ENCODE peak calls at places on chromosomes 11 and 22, in six cellular contexts. One of them, this sample, is unnamed.

GRCh38 chr22:30858976-30859713 is 109.4 kb downstream of the MORC2 start:
- DNase-seq in HFF-Myc: no peak
- DNase-seq in aorta: no peak
- DNase-seq in mammary epithelial cell: no peak
- DNase-seq in GM23248: no peak
- DNase-seq in ovary: no peak
- DNase-seq in this sample: no peak

GRCh38 chr11:12017243-12017678 is 8.8 kb upstream of the DKK3 start:
- DNase-seq in mammary epithelial cell: peak
- DNase-seq in aorta: no peak
- DNase-seq in HFF-Myc: no peak
- DNase-seq in ovary: no peak
- DNase-seq in GM23248: peak
- DNase-seq in this sample: peak

GRCh38 chr22:17154971-17155370 is 4.1 kb downstream of the HDHD5 start:
- DNase-seq in GM23248: peak
- DNase-seq in aorta: no peak
- DNase-seq in mammary epithelial cell: no peak
- DNase-seq in ovary: no peak
- DNase-seq in HFF-Myc: no peak
- DNase-seq in this sample: no peak

GRCh38 chr11:94142308-94143277 is 14.0 kb downstream of the PANX1 start:
- DNase-seq in mammary epithelial cell: no peak
- DNase-seq in aorta: no peak
- DNase-seq in ovary: no peak
- DNase-seq in GM23248: no peak
- DNase-seq in HFF-Myc: no peak
- DNase-seq in this sample: no peak

GRCh38 chr11:6357222-6357621 is 33.1 kb upstream of the SMPD1 start:
- DNase-seq in mammary epithelial cell: peak
- DNase-seq in ovary: peak
- DNase-seq in aorta: peak
- DNase-seq in GM23248: peak
- DNase-seq in HFF-Myc: peak
- DNase-seq in this sample: peak

GRCh38 chr11:830295-831131 is 2.2 kb upstream of the CD151 start:
- DNase-seq in ovary: peak
- DNase-seq in mammary epithelial cell: peak
- DNase-seq in aorta: peak
- DNase-seq in HFF-Myc: no peak
- DNase-seq in GM23248: peak
- DNase-seq in this sample: no peak

GRCh38 chr22:37557321-37558001 is 2.8 kb upstream of the CDC42EP1 start:
- DNase-seq in GM23248: no peak
- DNase-seq in HFF-Myc: no peak
- DNase-seq in aorta: no peak
- DNase-seq in ovary: no peak
- DNase-seq in mammary epithelial cell: no peak
- DNase-seq in this sample: no peak

GRCh38 chr22:49255154-49255553 is 572.5 kb downstream of the BRD1 start:
- DNase-seq in HFF-Myc: no peak
- DNase-seq in GM23248: no peak
- DNase-seq in ovary: no peak
- DNase-seq in aorta: no peak
- DNase-seq in mammary epithelial cell: no peak
- DNase-seq in this sample: no peak

GRCh38 chr11:110755961-110756360 is 43.7 kb upstream of the ARHGAP20 start:
- DNase-seq in GM23248: no peak
- DNase-seq in ovary: no peak
- DNase-seq in HFF-Myc: no peak
- DNase-seq in mammary epithelial cell: no peak
- DNase-seq in aorta: no peak
- DNase-seq in this sample: no peak

GRCh38 chr11:28169816-28170215 is 61.6 kb downstream of the METTL15 start:
- DNase-seq in ovary: no peak
- DNase-seq in GM23248: peak
- DNase-seq in aorta: no peak
- DNase-seq in mammary epithelial cell: peak
- DNase-seq in HFF-Myc: no peak
- DNase-seq in this sample: no peak

GRCh38 chr11:130087294-130087926 is 17.7 kb downstream of the APLP2 start:
- DNase-seq in HFF-Myc: no peak
- DNase-seq in mammary epithelial cell: no peak
- DNase-seq in ovary: no peak
- DNase-seq in GM23248: no peak
- DNase-seq in aorta: no peak
- DNase-seq in this sample: no peak
- H3K4me3 ChIP-seq in HFF-Myc: no peak
- H3K4me3 ChIP-seq in mammary epithelial cell: no peak
- H3K4me3 ChIP-seq in ovary: no peak
- H3K4me3 ChIP-seq in GM23248: no peak
- H3K4me3 ChIP-seq in aorta: no peak
- H3K4me3 ChIP-seq in this sample: no peak

GRCh38 chr22:22042009-22042408 is 59.4 kb upstream of the TOP3B start:
- DNase-seq in mammary epithelial cell: no peak
- DNase-seq in GM23248: no peak
- DNase-seq in HFF-Myc: no peak
- DNase-seq in aorta: no peak
- DNase-seq in ovary: no peak
- DNase-seq in this sample: no peak

GRCh38 chr22:22043296-22044078 is 60.9 kb upstream of the TOP3B start:
- DNase-seq in GM23248: no peak
- DNase-seq in aorta: no peak
- DNase-seq in ovary: no peak
- DNase-seq in HFF-Myc: no peak
- DNase-seq in mammary epithelial cell: no peak
- DNase-seq in this sample: no peak

GRCh38 chr22:22044153-22044552 is 61.6 kb upstream of the TOP3B start:
- DNase-seq in aorta: no peak
- DNase-seq in GM23248: no peak
- DNase-seq in mammary epithelial cell: no peak
- DNase-seq in ovary: no peak
- DNase-seq in HFF-Myc: no peak
- DNase-seq in this sample: no peak

GRCh38 chr22:22040908-22041307 is 58.3 kb upstream of the TOP3B start:
- DNase-seq in GM23248: no peak
- DNase-seq in mammary epithelial cell: no peak
- DNase-seq in ovary: no peak
- DNase-seq in HFF-Myc: no peak
- DNase-seq in aorta: no peak
- DNase-seq in this sample: no peak

GRCh38 chr22:22042599-22043295 is 60.2 kb upstream of the TOP3B start:
- DNase-seq in mammary epithelial cell: no peak
- DNase-seq in ovary: no peak
- DNase-seq in GM23248: no peak
- DNase-seq in HFF-Myc: no peak
- DNase-seq in aorta: no peak
- DNase-seq in this sample: no peak
- H3K4me3 ChIP-seq in mammary epithelial cell: no peak
- H3K4me3 ChIP-seq in ovary: no peak
- H3K4me3 ChIP-seq in GM23248: no peak
- H3K4me3 ChIP-seq in HFF-Myc: no peak
- H3K4me3 ChIP-seq in aorta: no peak
- H3K4me3 ChIP-seq in this sample: no peak

DNA sequence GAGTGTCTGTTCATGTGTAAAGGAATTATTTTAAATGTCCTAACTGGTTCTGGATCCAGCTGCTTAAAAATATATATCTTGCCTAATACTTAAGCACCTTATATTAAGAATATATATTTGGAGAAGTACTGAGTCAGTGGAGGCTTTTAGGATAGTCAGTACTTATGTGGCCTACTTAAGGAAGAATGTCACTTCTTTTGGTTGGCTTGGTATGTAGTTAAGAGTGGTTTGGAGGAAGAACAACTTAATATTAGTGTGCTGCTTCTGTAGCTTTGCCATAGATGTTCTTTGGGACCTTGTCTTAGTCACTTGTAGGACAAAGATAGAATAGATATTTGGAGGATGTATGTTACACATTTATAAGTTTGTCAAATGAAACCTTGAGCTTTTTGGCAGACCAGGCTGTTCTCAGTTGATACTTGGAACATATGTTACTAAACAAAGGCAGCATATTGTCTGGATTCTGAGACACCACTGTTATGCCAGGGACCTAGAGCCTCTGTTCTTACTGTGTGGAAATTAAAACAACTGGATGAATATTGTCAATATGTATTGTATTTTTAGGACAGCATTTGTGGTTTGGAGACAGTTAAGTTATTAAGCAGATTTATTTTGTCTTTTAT is 4.9 kb downstream of the HIPK3 start:
- DNase-seq in mammary epithelial cell: no peak
- DNase-seq in HFF-Myc: no peak
- DNase-seq in ovary: no peak
- DNase-seq in aorta: no peak
- DNase-seq in GM23248: peak
- DNase-seq in this sample: no peak
- H3K4me3 ChIP-seq in mammary epithelial cell: no peak
- H3K4me3 ChIP-seq in HFF-Myc: no peak
- H3K4me3 ChIP-seq in ovary: no peak
- H3K4me3 ChIP-seq in aorta: no peak
- H3K4me3 ChIP-seq in GM23248: peak
- H3K4me3 ChIP-seq in this sample: no peak

GRCh38 chr11:67397536-67397935 is 4.1 kb downstream of the PPP1CA start:
- DNase-seq in GM23248: no peak
- DNase-seq in mammary epithelial cell: no peak
- DNase-seq in HFF-Myc: no peak
- DNase-seq in aorta: no peak
- DNase-seq in ovary: no peak
- DNase-seq in this sample: no peak
- H3K4me3 ChIP-seq in GM23248: no peak
- H3K4me3 ChIP-seq in mammary epithelial cell: no peak
- H3K4me3 ChIP-seq in HFF-Myc: no peak
- H3K4me3 ChIP-seq in aorta: no peak
- H3K4me3 ChIP-seq in ovary: no peak
- H3K4me3 ChIP-seq in this sample: no peak

DNA sequence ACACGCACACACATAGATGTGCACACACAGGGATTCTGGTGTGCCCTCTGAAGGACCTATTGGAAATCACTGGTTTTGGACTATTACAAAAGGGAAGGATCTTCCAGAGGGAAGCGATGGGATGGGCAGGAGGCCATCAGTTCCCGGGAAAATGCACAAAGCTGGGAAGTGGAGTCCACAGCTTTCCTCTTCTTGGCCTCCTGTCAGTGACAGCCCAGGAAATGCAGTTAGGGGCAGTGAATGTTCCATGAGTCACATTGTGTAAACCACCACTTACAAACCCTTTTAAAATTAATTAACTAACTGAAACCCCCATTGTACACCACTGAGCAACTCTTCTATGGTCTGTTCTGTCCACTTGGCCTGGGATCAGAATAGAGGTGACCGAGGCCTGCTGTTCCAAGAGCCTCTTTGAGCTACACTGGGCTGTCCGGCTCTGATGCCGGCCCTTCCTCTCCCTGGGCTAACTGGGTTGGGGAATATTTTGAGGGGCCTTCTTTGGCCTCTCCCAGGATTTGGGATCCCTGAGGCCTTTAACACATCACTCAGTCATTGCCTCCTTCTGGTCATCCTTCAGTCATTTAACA is 137.7 kb downstream of the FEZ1 start:
- DNase-seq in GM23248: peak
- DNase-seq in aorta: no peak
- DNase-seq in HFF-Myc: no peak
- DNase-seq in ovary: no peak
- DNase-seq in mammary epithelial cell: no peak
- DNase-seq in this sample: peak
- H3K4me3 ChIP-seq in GM23248: no peak
- H3K4me3 ChIP-seq in aorta: no peak
- H3K4me3 ChIP-seq in HFF-Myc: no peak
- H3K4me3 ChIP-seq in ovary: no peak
- H3K4me3 ChIP-seq in mammary epithelial cell: no peak
- H3K4me3 ChIP-seq in this sample: no peak

GRCh38 chr11:34166806-34167740 is 61.6 kb downstream of the NAT10 start:
- DNase-seq in mammary epithelial cell: no peak
- DNase-seq in ovary: no peak
- DNase-seq in GM23248: no peak
- DNase-seq in HFF-Myc: no peak
- DNase-seq in aorta: no peak
- DNase-seq in this sample: no peak

GRCh38 chr11:34162507-34162848 is 57.0 kb downstream of the NAT10 start:
- DNase-seq in ovary: no peak
- DNase-seq in aorta: no peak
- DNase-seq in GM23248: no peak
- DNase-seq in mammary epithelial cell: no peak
- DNase-seq in HFF-Myc: no peak
- DNase-seq in this sample: no peak

GRCh38 chr11:34162856-34163255 is 57.4 kb downstream of the NAT10 start:
- DNase-seq in mammary epithelial cell: no peak
- DNase-seq in aorta: no peak
- DNase-seq in GM23248: no peak
- DNase-seq in ovary: no peak
- DNase-seq in HFF-Myc: no peak
- DNase-seq in this sample: no peak

GRCh38 chr11:34165786-34166557 is 60.5 kb downstream of the NAT10 start:
- DNase-seq in GM23248: peak
- DNase-seq in mammary epithelial cell: peak
- DNase-seq in ovary: no peak
- DNase-seq in aorta: no peak
- DNase-seq in HFF-Myc: no peak
- DNase-seq in this sample: peak

DNA sequence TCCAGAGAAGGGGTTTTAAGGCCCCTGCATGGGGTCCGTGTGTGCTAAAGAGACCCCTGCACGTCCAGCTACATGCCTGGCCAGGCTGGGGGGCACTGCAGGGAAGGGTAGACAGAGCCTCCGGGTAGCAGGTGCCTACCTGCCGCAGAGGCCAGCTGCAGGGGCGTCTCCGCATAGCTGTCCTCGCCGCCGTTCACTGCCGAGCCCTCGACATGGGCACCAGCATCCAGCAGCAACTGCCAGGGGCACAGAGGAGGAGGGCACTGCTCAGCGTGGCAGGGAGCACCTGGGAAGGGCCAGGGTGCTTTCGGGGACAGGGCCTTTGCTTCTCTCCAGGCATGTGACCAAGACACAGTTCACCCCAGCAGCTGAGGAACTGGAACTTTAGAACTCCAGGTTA is 59.7 kb downstream of the NAT10 start:
- DNase-seq in ovary: no peak
- DNase-seq in aorta: no peak
- DNase-seq in GM23248: no peak
- DNase-seq in HFF-Myc: no peak
- DNase-seq in mammary epithelial cell: no peak
- DNase-seq in this sample: no peak
- H3K4me3 ChIP-seq in ovary: no peak
- H3K4me3 ChIP-seq in aorta: no peak
- H3K4me3 ChIP-seq in GM23248: no peak
- H3K4me3 ChIP-seq in HFF-Myc: no peak
- H3K4me3 ChIP-seq in mammary epithelial cell: no peak
- H3K4me3 ChIP-seq in this sample: no peak

This sample was measured in MG63.